ENCODE peak calls at places on chromosomes 11 and 22, in four cellular contexts. Y is brain microvascular endothelial cell, G is bronchial epithelial cell, H is mucosa of descending colon. X is an unnamed sample.

GRCh38 chr11:132898676-132899075 is 633.6 kb downstream of the OPCML start:
- DNase-seq in H (no peak), G (no peak), Y (peak; percentile 20), X (no peak)

GRCh38 chr11:66868726-66869291 is 11.9 kb downstream of the LRFN4 start:
- DNase-seq in Y (no peak), G (peak; percentile 54), H (peak; percentile 85), X (no peak)

GRCh38 chr22:27859336-27859735 is 57.8 kb upstream of the MN1 start:
- DNase-seq in G (no peak), Y (no peak), H (no peak), X (no peak)

GRCh38 chr11:124717786-124718634 is 21.7 kb upstream of the NRGN start:
- DNase-seq in G (peak; percentile 10), Y (no peak), H (no peak), X (no peak)

GRCh38 chr11:59706518-59707285 is 6.9 kb downstream of the OR10V1 start:
- DNase-seq in Y (peak; percentile 93), G (peak; percentile 97), H (no peak), X (peak; percentile 97)

GRCh38 chr11:92266821-92267220 is 42.2 kb downstream of the FAT3 start:
- DNase-seq in G (no peak), H (no peak), Y (no peak), X (no peak)

GRCh38 chr11:131897247-131897646 is 526.8 kb downstream of the NTM start:
- DNase-seq in G (peak; percentile 62), H (no peak), Y (no peak), X (no peak)

GRCh38 chr11:88353386-88353785 is 15.8 kb upstream of the CTSC start:
- DNase-seq in G (peak; percentile 68), H (no peak), Y (no peak), X (no peak)

GRCh38 chr11:32830413-32830738 is 649 bp downstream of the PRRG4 start:
- DNase-seq in Y (no peak), G (peak; percentile 79), H (no peak), X (no peak)

GRCh38 chr22:22401381-22401780 is 107.2 kb downstream of the ZNF280B start:
- DNase-seq in Y (no peak), H (no peak), G (no peak), X (no peak)

GRCh38 chr11:110712643-110713468 is 619 bp upstream of the ARHGAP20 start:
- DNase-seq in Y (peak; percentile 20), G (peak; percentile 15), H (peak; percentile 31), X (no peak)

GRCh38 chr22:40238425-40239344 is 61.0 kb downstream of the TNRC6B start:
- DNase-seq in G (peak; percentile 91), H (no peak), Y (peak; percentile 85), X (peak; percentile 71)

GRCh38 chr22:17779286-17780115 is 5.2 kb upstream of the BID start:
- DNase-seq in H (no peak), G (no peak), Y (no peak), X (no peak)

GRCh38 chr22:50476819-50477344 is 2.0 kb upstream of the SBF1 start:
- DNase-seq in H (peak; percentile 39), G (peak; percentile 28), Y (no peak), X (no peak)

GRCh38 chr11:35214792-35215193 is 75.8 kb downstream of the CD44 start:
- DNase-seq in H (no peak), Y (peak; percentile 98), G (peak; percentile 94), X (peak; percentile 91)

GRCh38 chr22:44658371-44658953 is 43.5 kb upstream of the PRR5 start:
- DNase-seq in G (no peak), H (peak; percentile 67), Y (peak; percentile 39), X (no peak)

GRCh38 chr22:44205713-44206645 is 25.3 kb downstream of the PARVG start:
- DNase-seq in G (no peak), H (no peak), Y (no peak), X (no peak)

GRCh38 chr22:29359469-29359868 is 28.9 kb downstream of the AP1B1 start:
- DNase-seq in H (no peak), G (peak; percentile 31), Y (peak; percentile 53), X (peak; percentile 43)

GRCh38 chr11:73140213-73141030 is 1.7 kb downstream of the FCHSD2 start:
- DNase-seq in G (peak; percentile 53), Y (peak; percentile 39), H (no peak), X (no peak)

GRCh38 chr11:12397953-12398352 is 20.6 kb downstream of the PARVA start:
- DNase-seq in H (no peak), G (no peak), Y (peak; percentile 83), X (peak; percentile 88)

GRCh38 chr11:86196291-86196690 is 48.3 kb upstream of the EED start:
- DNase-seq in H (no peak), G (no peak), Y (no peak), X (no peak)

GRCh38 chr11:19076744-19077589 is 16.4 kb upstream of the MRGPRX2 start:
- DNase-seq in H (no peak), Y (peak; percentile 48), G (peak; percentile 39), X (peak; percentile 47)

GRCh38 chr11:772429-773390 is 4.6 kb downstream of the GATD1 start:
- DNase-seq in H (no peak), G (no peak), Y (no peak), X (no peak)

GRCh38 chr11:132028380-132029240 is 658.2 kb downstream of the NTM start:
- DNase-seq in H (no peak), G (peak; percentile 61), Y (no peak), X (peak; percentile 67)

GRCh38 chr11:103920933-103921332 is 115.5 kb upstream of the DDI1 start:
- DNase-seq in G (no peak), Y (no peak), H (no peak), X (no peak)

GRCh38 chr11:46279393-46280099 is 2.1 kb downstream of the CREB3L1 start:
- DNase-seq in H (peak; percentile 68), Y (peak; percentile 55), G (no peak), X (peak; percentile 60)

GRCh38 chr22:23146842-23147205 is 1.5 kb downstream of the RAB36 start:
- DNase-seq in Y (no peak), H (no peak), G (no peak), X (peak; percentile 21)

GRCh38 chr11:132718711-132719641 is 813.3 kb downstream of the OPCML start:
- DNase-seq in G (no peak), Y (peak; percentile 36), H (no peak), X (no peak)

GRCh38 chr11:36034572-36035331 is 90.9 kb downstream of the LDLRAD3 start:
- DNase-seq in G (peak; percentile 33), H (no peak), Y (peak; percentile 64), X (peak; percentile 95)

GRCh38 chr22:20980523-20980922 is 1.6 kb upstream of the LZTR1 start:
- DNase-seq in Y (no peak), G (no peak), H (no peak), X (no peak)

GRCh38 chr11:11978792-11979486 is 29.5 kb downstream of the DKK3 start:
- DNase-seq in Y (peak; percentile 67), G (no peak), H (no peak), X (peak; percentile 62)

GRCh38 chr11:133894956-133895549 is 49.7 kb upstream of the SPATA19 start:
- DNase-seq in H (no peak), G (no peak), Y (no peak), X (no peak)

GRCh38 chr11:121067453-121067852 is 33.6 kb upstream of the TECTA start:
- DNase-seq in Y (peak; percentile 3), G (peak; percentile 2), H (no peak), X (no peak)

GRCh38 chr11:93221539-93221938 is 23.7 kb upstream of the SLC36A4 start:
- DNase-seq in Y (no peak), H (peak; percentile 67), G (no peak), X (no peak)

GRCh38 chr11:80156062-80156461 is 715.2 kb upstream of the TENM4 start:
- DNase-seq in H (no peak), G (no peak), Y (no peak), X (no peak)

GRCh38 chr11:80157447-80157846 is 716.6 kb upstream of the TENM4 start:
- DNase-seq in G (no peak), Y (no peak), H (no peak), X (no peak)

GRCh38 chr11:80155412-80156017 is 714.7 kb upstream of the TENM4 start:
- DNase-seq in H (no peak), G (peak; percentile 33), Y (peak; percentile 40), X (peak; percentile 9)
- TF ChIP-seq CTCF in H (no peak), G (peak; percentile 62), Y (peak; percentile 65), X (peak; percentile 87)

GRCh38 chr11:95764267-95764898 is 25.2 kb downstream of the FAM76B start:
- DNase-seq in Y (no peak), H (no peak), G (peak; percentile 51), X (peak; percentile 41)
- TF ChIP-seq CTCF in Y (peak; percentile 41), H (no peak), G (peak; percentile 24), X (peak; percentile 92)

DNA sequence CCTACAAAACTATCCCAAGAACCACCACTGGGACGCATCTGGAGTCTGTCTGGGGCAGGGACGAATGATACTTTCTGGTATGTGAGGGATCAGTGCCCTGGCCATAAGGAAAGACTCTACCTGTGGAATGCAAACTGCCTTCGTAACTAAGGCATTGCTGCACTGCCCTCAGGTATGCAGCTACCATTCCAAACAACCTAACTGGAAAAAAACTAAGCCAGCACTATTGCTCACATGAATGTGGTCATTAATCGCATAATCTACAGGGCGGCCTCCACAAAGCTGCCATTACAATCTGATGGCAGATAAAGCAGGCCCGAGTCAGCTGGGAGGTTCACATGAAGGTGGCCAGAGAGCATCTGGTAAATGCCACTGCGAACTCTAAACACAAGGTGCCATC is 3.9 kb downstream of the PACSIN2 start:
- DNase-seq in Y (no peak), H (peak; percentile 14), G (no peak), X (no peak)
- TF ChIP-seq CTCF in Y (peak; percentile 29), H (no peak), G (no peak), X (peak; percentile 4)

GRCh38 chr11:2778630-2779498 is 79.1 kb upstream of the KCNQ1OT1 start:
- DNase-seq in H (peak; percentile 86), G (peak; percentile 51), Y (peak; percentile 27), X (peak; percentile 71)
- TF ChIP-seq CTCF in H (peak; percentile 17), G (peak; percentile 50), Y (no peak), X (no peak)

GRCh38 chr11:64185323-64186204 is at the start of gene STIP1:
- DNase-seq in Y (peak; percentile 100), H (peak; percentile 99), G (peak; percentile 100), X (peak; percentile 100)
- TF ChIP-seq CTCF in Y (peak; percentile 63), H (peak; percentile 23), G (peak; percentile 70), X (peak; percentile 56)

DNA sequence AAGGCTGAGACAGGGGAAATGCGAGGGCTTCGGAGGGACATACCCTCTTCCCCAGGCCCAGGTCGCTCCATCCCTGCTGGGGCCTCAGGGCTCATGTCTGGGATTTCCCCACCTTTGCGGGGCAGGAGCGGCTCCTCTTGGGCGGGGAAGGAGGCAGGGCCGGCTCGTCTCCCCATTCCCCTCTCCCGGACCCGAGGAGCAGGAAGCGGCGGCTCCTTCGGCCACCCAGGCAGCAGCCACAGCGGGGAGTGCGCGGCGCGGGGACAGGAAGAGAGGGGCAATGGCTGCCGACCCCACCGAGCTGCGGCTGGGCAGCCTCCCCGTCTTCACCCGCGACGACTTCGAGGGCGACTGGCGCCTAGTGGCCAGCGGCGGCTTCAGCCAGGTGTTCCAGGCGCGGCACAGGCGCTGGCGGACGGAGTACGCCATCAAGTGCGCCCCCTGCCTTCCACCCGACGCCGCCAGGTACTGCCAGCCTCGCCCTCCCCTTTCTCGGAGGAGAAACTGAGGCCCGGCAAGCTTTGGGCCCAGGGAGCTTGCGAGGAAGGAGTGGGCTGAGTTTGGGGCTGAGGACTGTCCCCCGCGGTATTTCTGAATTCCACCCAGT is at the start of gene ANKK1:
- DNase-seq in G (peak; percentile 36), H (no peak), Y (no peak), X (no peak)
- TF ChIP-seq CTCF in G (peak; percentile 78), H (peak; percentile 12), Y (peak; percentile 45), X (no peak)

GRCh38 chr11:61742391-61742790 is 10.0 kb upstream of the MYRF start:
- DNase-seq in G (peak; percentile 15), H (no peak), Y (no peak), X (no peak)
- TF ChIP-seq CTCF in G (no peak), H (no peak), Y (no peak), X (no peak)

GRCh38 chr22:26797910-26798309 is 140.5 kb downstream of the MIAT start:
- DNase-seq in Y (no peak), G (no peak), H (no peak), X (no peak)
- TF ChIP-seq CTCF in Y (peak; percentile 42), G (no peak), H (no peak), X (peak; percentile 37)

X was measured in HFFc6.